ENCODE peak calls at places on chromosomes 3 and 15, in seven cellular contexts. Y is neural progenitor cell, T is psoas muscle, E is astrocyte of the spinal cord, P is astrocyte of the cerebellum, B is WERI-Rb-1, Q is fibroblast of mammary gland. A is an unnamed sample.

GRCh38 chr3:131033480-131034080 is 6.9 kb downstream of the NEK11 start:
- DNase-seq in Y (peak; percentile 35), T (no peak), E (peak; percentile 69), P (no peak), B (peak; percentile 18), Q (peak; percentile 64), A (peak; percentile 48)

GRCh38 chr3:119628816-119629445 is 31.2 kb downstream of the PLA1A start:
- DNase-seq in Y (no peak), T (no peak), E (peak; percentile 29), P (peak; percentile 32), B (no peak), Q (peak; percentile 13), A (peak; percentile 33)

GRCh38 chr3:186102687-186103086 is 6.2 kb downstream of the ETV5 start:
- DNase-seq in Y (no peak), T (peak; percentile 44), E (no peak), P (no peak), B (no peak), Q (no peak), A (no peak)

GRCh38 chr3:167030059-167030458 is 350.0 kb downstream of the ZBBX start:
- DNase-seq in Y (no peak), T (no peak), E (no peak), P (no peak), B (no peak), Q (no peak), A (no peak)

GRCh38 chr3:71584216-71585061 is 911 bp upstream of the FOXP1 start:
- DNase-seq in Y (peak; percentile 82), T (peak; percentile 54), E (peak; percentile 69), P (no peak), B (no peak), Q (peak; percentile 49), A (peak; percentile 12)

GRCh38 chr3:141933421-141934300 is 57.2 kb downstream of the ATP1B3 start:
- DNase-seq in Y (no peak), T (no peak), E (no peak), P (no peak), B (no peak), Q (no peak), A (no peak)

GRCh38 chr3:106862067-106862466 is 515.2 kb upstream of the CCDC54 start:
- DNase-seq in Y (no peak), T (no peak), E (peak; percentile 82), P (peak; percentile 52), B (no peak), Q (peak; percentile 38), A (peak; percentile 63)

GRCh38 chr3:178684881-178685590 is 148.8 kb downstream of the KCNMB2 start:
- DNase-seq in Y (peak; percentile 70), T (no peak), E (no peak), P (no peak), B (no peak), Q (no peak), A (no peak)

GRCh38 chr3:89107461-89108035 is at the start of gene EPHA3:
- DNase-seq in Y (peak; percentile 78), T (peak; percentile 85), E (peak; percentile 78), P (peak; percentile 57), B (peak; percentile 86), Q (peak; percentile 45), A (peak; percentile 24)

GRCh38 chr3:184505053-184505452 is 56.5 kb upstream of the EPHB3 start:
- DNase-seq in Y (no peak), T (no peak), E (no peak), P (no peak), B (no peak), Q (peak; percentile 77), A (no peak)

GRCh38 chr15:46652256-46652655 is 1017.4 kb downstream of the SQOR start:
- DNase-seq in Y (peak; percentile 58), T (no peak), E (no peak), P (no peak), B (no peak), Q (no peak), A (no peak)

GRCh38 chr3:28672411-28672810 is 323.8 kb upstream of the AZI2 start:
- DNase-seq in Y (no peak), T (no peak), E (no peak), P (no peak), B (no peak), Q (no peak), A (no peak)

DNA sequence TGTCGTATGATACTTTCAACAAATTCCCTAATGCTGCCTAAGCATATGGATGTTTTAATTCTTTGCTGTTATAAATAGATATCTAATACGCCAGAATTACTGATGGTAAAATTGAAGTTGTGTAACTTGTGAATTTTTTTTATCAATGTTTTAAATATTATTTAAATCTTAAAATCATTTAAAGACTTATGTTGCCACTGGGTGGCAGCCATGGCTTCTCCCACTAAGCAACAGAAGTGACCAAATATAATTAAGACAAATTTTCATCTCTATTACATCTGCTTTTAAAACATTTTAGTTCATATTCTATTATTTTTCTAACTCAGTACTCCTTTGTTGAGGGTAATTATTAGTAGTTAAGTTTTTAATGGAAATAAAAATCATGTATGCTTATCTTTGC is 8.1 kb upstream of the IL20RB start:
- DNase-seq in Y (no peak), T (no peak), E (peak; percentile 32), P (no peak), B (no peak), Q (peak; percentile 36), A (no peak)
- TF ChIP-seq CTCF in Y (no peak), T (no peak), E (no peak), P (no peak), B (no peak), Q (peak; percentile 31), A (peak; percentile 73)

GRCh38 chr15:60840306-60840702 is 361.4 kb upstream of the ICE2 start:
- DNase-seq in Y (no peak), T (no peak), E (peak; percentile 34), P (no peak), B (no peak), Q (peak; percentile 51), A (peak; percentile 54)
- TF ChIP-seq CTCF in Y (no peak), T (no peak), E (no peak), P (no peak), B (no peak), Q (no peak), A (peak; percentile 7)

GRCh38 chr3:122858373-122858772 is 63.5 kb downstream of the SLC49A4 start:
- DNase-seq in Y (no peak), T (no peak), E (peak; percentile 39), P (peak; percentile 8), B (no peak), Q (peak; percentile 52), A (peak; percentile 30)
- TF ChIP-seq CTCF in Y (peak; percentile 48), T (peak; percentile 26), E (peak; percentile 44), P (peak; percentile 40), B (no peak), Q (peak; percentile 46), A (peak; percentile 70)

GRCh38 chr3:11969986-11970385 is 34.2 kb upstream of the SYN2 start:
- DNase-seq in Y (peak; percentile 4), T (no peak), E (no peak), P (no peak), B (peak; percentile 48), Q (no peak), A (no peak)
- TF ChIP-seq CTCF in Y (no peak), T (no peak), E (no peak), P (no peak), B (peak; percentile 26), Q (no peak), A (no peak)

GRCh38 chr3:143001369-143002082 is at the start of gene U2SURP:
- DNase-seq in Y (peak; percentile 99), T (peak; percentile 98), E (peak; percentile 99), P (peak; percentile 97), B (peak; percentile 97), Q (peak; percentile 99), A (peak; percentile 99)
- TF ChIP-seq CTCF in Y (no peak), T (no peak), E (no peak), P (no peak), B (no peak), Q (no peak), A (no peak)

GRCh38 chr3:129692743-129693142 is 86.3 kb upstream of the PLXND1 start:
- DNase-seq in Y (no peak), T (no peak), E (no peak), P (no peak), B (no peak), Q (no peak), A (no peak)

GRCh38 chr3:129689036-129689435 is 82.6 kb upstream of the PLXND1 start:
- DNase-seq in Y (no peak), T (no peak), E (no peak), P (no peak), B (no peak), Q (no peak), A (no peak)

GRCh38 chr3:129690963-129691362 is 84.5 kb upstream of the PLXND1 start:
- DNase-seq in Y (no peak), T (no peak), E (no peak), P (no peak), B (peak; percentile 24), Q (no peak), A (no peak)

GRCh38 chr3:129688310-129688895 is 81.9 kb upstream of the PLXND1 start:
- DNase-seq in Y (peak; percentile 96), T (peak; percentile 81), E (peak; percentile 70), P (peak; percentile 55), B (peak; percentile 32), Q (peak; percentile 49), A (no peak)

GRCh38 chr3:129690406-129690805 is 83.9 kb upstream of the PLXND1 start:
- DNase-seq in Y (peak; percentile 82), T (no peak), E (peak; percentile 73), P (peak; percentile 27), B (peak; percentile 68), Q (peak; percentile 78), A (peak; percentile 48)
- TF ChIP-seq CTCF in Y (no peak), T (no peak), E (no peak), P (no peak), B (no peak), Q (no peak), A (no peak)

DNA sequence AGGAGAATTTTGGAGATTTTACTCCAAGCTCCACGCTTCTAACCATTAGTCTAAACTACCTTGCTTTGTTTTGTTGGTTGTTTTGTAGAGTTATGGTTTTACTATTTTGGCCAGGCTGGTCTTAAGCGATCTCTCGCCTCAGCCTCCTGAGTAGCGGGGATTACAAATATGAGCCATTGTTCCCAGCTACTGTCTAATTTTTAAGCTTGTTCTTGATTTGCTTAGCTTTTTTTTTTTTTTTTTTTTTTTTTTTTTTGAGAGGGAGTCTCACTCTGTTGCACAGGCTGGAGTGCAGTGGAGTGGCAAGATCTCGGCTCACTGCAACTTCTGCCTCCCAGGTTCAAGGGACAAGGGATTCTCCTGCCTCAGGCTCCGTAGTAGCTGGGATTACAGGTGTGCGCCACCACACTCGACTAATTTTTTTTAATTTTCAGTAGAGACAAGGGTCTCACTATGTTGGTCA is 28.5 kb downstream of the EFCAB12 start:
- DNase-seq in Y (no peak), T (no peak), E (no peak), P (no peak), B (no peak), Q (peak; percentile 41), A (peak; percentile 26)
- TF ChIP-seq CTCF in Y (no peak), T (no peak), E (no peak), P (no peak), B (no peak), Q (no peak), A (peak; percentile 52)

DNA sequence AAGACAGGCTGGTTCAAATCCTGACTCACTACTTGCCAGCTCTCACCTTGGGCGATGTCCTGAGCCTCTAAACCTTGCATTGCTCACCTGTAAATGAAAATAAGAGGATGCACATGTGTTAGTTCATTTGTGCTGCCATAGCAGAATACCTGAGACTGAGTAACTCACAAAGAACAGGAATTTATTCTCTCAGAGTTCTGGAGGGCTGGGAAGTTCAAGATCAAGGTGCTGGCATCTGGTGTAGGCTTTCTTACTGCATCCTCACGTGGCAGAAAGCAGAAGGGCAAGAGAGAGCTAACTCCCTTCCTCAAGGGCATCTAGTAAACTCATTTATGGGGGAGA is 222.7 kb downstream of the MTHFS start:
- DNase-seq in Y (no peak), T (no peak), E (no peak), P (no peak), B (peak; percentile 11), Q (no peak), A (no peak)
- TF ChIP-seq CTCF in Y (no peak), T (no peak), E (no peak), P (no peak), B (no peak), Q (no peak), A (no peak)